ENCODE peak calls at places on chromosomes 16 and 17, in six cellular contexts. I is NCI-H748 treated with DMSO at 0.1 percent for 48 hours; R is IMR-90; N is CD8-positive, alpha-beta memory T cell; Y is RPMI7951; J is cortex of kidney. S is an unnamed sample.

GRCh38 chr17:19294443-19294842 is 57.3 kb downstream of the EPN2 start:
- DNase-seq in Y (no peak), N (no peak), R (no peak), I (no peak), J (no peak), S (no peak)

GRCh38 chr17:75785770-75786538 is 1.3 kb downstream of the UNK start:
- DNase-seq in N (no peak), R (peak), I (no peak), J (no peak), Y (peak), S (peak)

GRCh38 chr16:69881141-69881540 is 70.0 kb upstream of the CLEC18A start:
- DNase-seq in N (no peak), Y (no peak), J (no peak), I (no peak), R (no peak), S (no peak)

GRCh38 chr17:38565853-38566665 is 39.7 kb downstream of the SRCIN1 start:
- DNase-seq in J (no peak), N (no peak), R (no peak), Y (no peak), I (no peak), S (no peak)

GRCh38 chr17:2158011-2158410 is 103.1 kb downstream of the HIC1 start:
- DNase-seq in R (peak), J (no peak), I (no peak), Y (peak), N (no peak), S (no peak)

GRCh38 chr17:77839324-77840155 is 119.0 kb upstream of the TNRC6C start:
- DNase-seq in J (no peak), Y (no peak), N (no peak), I (no peak), R (no peak), S (no peak)

GRCh38 chr17:46020998-46021397 is 21.9 kb downstream of the STH start:
- DNase-seq in I (no peak), R (no peak), N (no peak), Y (no peak), J (no peak), S (no peak)

GRCh38 chr16:30948087-30948955 is 547 bp upstream of the ORAI3 start:
- DNase-seq in N (no peak), I (peak), R (peak), J (peak), Y (peak), S (peak)

GRCh38 chr17:309361-309888 is 43.2 kb downstream of the RPH3AL start:
- DNase-seq in J (no peak), R (no peak), Y (no peak), I (no peak), N (no peak), S (peak)

GRCh38 chr17:27326051-27326450 is 32.1 kb downstream of the WSB1 start:
- DNase-seq in J (no peak), I (no peak), R (no peak), N (no peak), Y (no peak), S (no peak)

GRCh38 chr16:87240211-87241134 is 76.7 kb downstream of the C16orf95 start:
- DNase-seq in J (no peak), I (no peak), Y (peak), R (peak), N (no peak), S (peak)

GRCh38 chr17:77768475-77768874 is 190.0 kb upstream of the TNRC6C start:
- DNase-seq in I (no peak), R (no peak), J (no peak), Y (no peak), N (no peak), S (no peak)

GRCh38 chr17:4591529-4591928 is 7.2 kb downstream of the SMTNL2 start:
- DNase-seq in N (no peak), J (no peak), R (peak), I (no peak), Y (no peak), S (no peak)

GRCh38 chr16:89279666-89280481 is 62.4 kb downstream of the ZNF778 start:
- DNase-seq in R (no peak), Y (no peak), N (no peak), J (no peak), I (no peak), S (no peak)

GRCh38 chr16:83615131-83615530 is 192.6 kb upstream of the HSBP1 start:
- DNase-seq in I (no peak), N (no peak), Y (peak), R (no peak), J (no peak), S (peak)

GRCh38 chr16:55701442-55702319 is 45.9 kb downstream of the SLC6A2 start:
- DNase-seq in Y (peak), N (no peak), R (peak), J (no peak), I (peak), S (peak)

GRCh38 chr17:9432867-9433495 is 142.6 kb downstream of the STX8 start:
- DNase-seq in N (no peak), J (no peak), R (peak), I (no peak), Y (no peak), S (peak)

GRCh38 chr17:2905269-2905668 is 109.0 kb downstream of the RAP1GAP2 start:
- DNase-seq in Y (no peak), J (no peak), I (no peak), N (no peak), R (no peak), S (no peak)

GRCh38 chr16:2745961-2746360 is 6.5 kb upstream of the SRRM2 start:
- DNase-seq in R (no peak), N (no peak), Y (no peak), I (no peak), J (no peak), S (no peak)

GRCh38 chr16:3235856-3236669 is 1.1 kb upstream of the ZNF200 start:
- DNase-seq in N (peak), I (no peak), R (no peak), J (no peak), Y (peak), S (no peak)

GRCh38 chr16:88504489-88505404 is 51.7 kb downstream of the ZFPM1 start:
- DNase-seq in Y (no peak), I (peak), J (no peak), N (no peak), R (no peak), S (peak)

GRCh38 chr17:2549392-2550211 is 37.9 kb upstream of the METTL16 start:
- DNase-seq in N (no peak), R (no peak), J (no peak), Y (no peak), I (no peak), S (no peak)

GRCh38 chr16:67674851-67675578 is 8.4 kb downstream of the C16orf86 start:
- DNase-seq in Y (no peak), R (no peak), J (no peak), I (no peak), N (no peak), S (no peak)

GRCh38 chr17:44941712-44942331 is 5.8 kb downstream of the KIF18B start:
- DNase-seq in N (no peak), J (no peak), R (no peak), I (no peak), Y (peak), S (peak)

GRCh38 chr17:15247891-15248529 is 17.1 kb downstream of the PMP22 start:
- DNase-seq in R (no peak), N (no peak), J (no peak), Y (peak), I (no peak), S (no peak)

GRCh38 chr17:181213-182163 is at the start of gene DOC2B:
- DNase-seq in J (no peak), Y (no peak), N (no peak), R (peak), I (peak), S (no peak)

GRCh38 chr17:79547586-79547985 is 63.3 kb downstream of the RBFOX3 start:
- DNase-seq in R (no peak), J (no peak), Y (no peak), N (no peak), I (no peak), S (no peak)

GRCh38 chr16:7405166-7405565 is 72.5 kb downstream of the RBFOX1 start:
- DNase-seq in J (no peak), R (no peak), I (peak), Y (peak), N (no peak), S (peak)

GRCh38 chr17:32551186-32551955 is 64.6 kb downstream of the CDK5R1 start:
- DNase-seq in N (no peak), R (peak), I (no peak), J (no peak), Y (peak), S (no peak)

GRCh38 chr17:18041776-18042175 is 2.6 kb downstream of the GID4 start:
- DNase-seq in J (no peak), I (no peak), Y (peak), N (no peak), R (peak), S (no peak)

GRCh38 chr17:78294776-78295175 is 63.3 kb downstream of the TMEM235 start:
- DNase-seq in R (peak), N (no peak), I (no peak), Y (no peak), J (no peak), S (no peak)

GRCh38 chr17:7042507-7043194 is 1.2 kb downstream of the SLC16A11 start:
- DNase-seq in R (no peak), J (no peak), N (peak), Y (no peak), I (no peak), S (no peak)

S was measured in myocyte.